ENCODE peak calls at places on chromosomes 12 and 14, in six cellular contexts. One of them, this sample, is unnamed.

GRCh38 chr14:96271421-96271762 is 15.4 kb downstream of the BDKRB1 start:
- DNase-seq in effector memory CD4-positive, alpha-beta T cell: no peak
- DNase-seq in lung: no peak
- DNase-seq in psoas muscle: no peak
- DNase-seq in astrocyte: no peak
- DNase-seq in CD8-positive, alpha-beta memory T cell: no peak
- DNase-seq in this sample: no peak

GRCh38 chr12:95277139-95277538 is 59.5 kb downstream of the VEZT start:
- DNase-seq in psoas muscle: no peak
- DNase-seq in effector memory CD4-positive, alpha-beta T cell: no peak
- DNase-seq in CD8-positive, alpha-beta memory T cell: no peak
- DNase-seq in astrocyte: peak; percentile 87
- DNase-seq in lung: no peak
- DNase-seq in this sample: no peak

GRCh38 chr14:69038449-69039286 is 59.6 kb upstream of the ACTN1 start:
- DNase-seq in lung: no peak
- DNase-seq in CD8-positive, alpha-beta memory T cell: no peak
- DNase-seq in psoas muscle: no peak
- DNase-seq in effector memory CD4-positive, alpha-beta T cell: no peak
- DNase-seq in astrocyte: peak; percentile 89
- DNase-seq in this sample: no peak

GRCh38 chr12:53595212-53595611 is 31.0 kb downstream of the ATF7 start:
- DNase-seq in effector memory CD4-positive, alpha-beta T cell: no peak
- DNase-seq in astrocyte: no peak
- DNase-seq in CD8-positive, alpha-beta memory T cell: no peak
- DNase-seq in lung: no peak
- DNase-seq in psoas muscle: no peak
- DNase-seq in this sample: no peak

GRCh38 chr12:97323154-97323553 is 139.4 kb upstream of the RMST start:
- DNase-seq in effector memory CD4-positive, alpha-beta T cell: no peak
- DNase-seq in astrocyte: no peak
- DNase-seq in lung: no peak
- DNase-seq in psoas muscle: no peak
- DNase-seq in CD8-positive, alpha-beta memory T cell: no peak
- DNase-seq in this sample: no peak

GRCh38 chr14:88477513-88478250 is 77.1 kb downstream of the PTPN21 start:
- DNase-seq in psoas muscle: no peak
- DNase-seq in CD8-positive, alpha-beta memory T cell: no peak
- DNase-seq in effector memory CD4-positive, alpha-beta T cell: no peak
- DNase-seq in astrocyte: no peak
- DNase-seq in lung: no peak
- DNase-seq in this sample: no peak

GRCh38 chr14:69351385-69351784 is 46.7 kb downstream of the ERH start:
- DNase-seq in lung: no peak
- DNase-seq in astrocyte: no peak
- DNase-seq in psoas muscle: no peak
- DNase-seq in CD8-positive, alpha-beta memory T cell: no peak
- DNase-seq in effector memory CD4-positive, alpha-beta T cell: no peak
- DNase-seq in this sample: no peak

GRCh38 chr14:23366163-23366921 is 1.4 kb upstream of the EFS start:
- DNase-seq in effector memory CD4-positive, alpha-beta T cell: no peak
- DNase-seq in CD8-positive, alpha-beta memory T cell: no peak
- DNase-seq in lung: peak; percentile 51
- DNase-seq in psoas muscle: peak; percentile 72
- DNase-seq in astrocyte: peak; percentile 68
- DNase-seq in this sample: peak; percentile 53

GRCh38 chr14:104105071-104105821 is 19.7 kb downstream of the ASPG start:
- DNase-seq in astrocyte: no peak
- DNase-seq in psoas muscle: peak; percentile 7
- DNase-seq in effector memory CD4-positive, alpha-beta T cell: no peak
- DNase-seq in CD8-positive, alpha-beta memory T cell: no peak
- DNase-seq in lung: no peak
- DNase-seq in this sample: peak; percentile 41

GRCh38 chr14:67940894-67941455 is 121.4 kb downstream of the RAD51B start:
- DNase-seq in astrocyte: peak; percentile 94
- DNase-seq in CD8-positive, alpha-beta memory T cell: no peak
- DNase-seq in lung: no peak
- DNase-seq in psoas muscle: no peak
- DNase-seq in effector memory CD4-positive, alpha-beta T cell: no peak
- DNase-seq in this sample: no peak

GRCh38 chr12:57766464-57767311 is at the start of gene CYP27B1:
- DNase-seq in effector memory CD4-positive, alpha-beta T cell: no peak
- DNase-seq in psoas muscle: no peak
- DNase-seq in lung: no peak
- DNase-seq in astrocyte: no peak
- DNase-seq in CD8-positive, alpha-beta memory T cell: no peak
- DNase-seq in this sample: no peak

GRCh38 chr14:96167224-96168148 is 37.2 kb upstream of the BDKRB2 start:
- DNase-seq in astrocyte: peak; percentile 71
- DNase-seq in psoas muscle: no peak
- DNase-seq in CD8-positive, alpha-beta memory T cell: no peak
- DNase-seq in lung: no peak
- DNase-seq in effector memory CD4-positive, alpha-beta T cell: no peak
- DNase-seq in this sample: peak; percentile 41

GRCh38 chr14:101405931-101406330 is 155.4 kb upstream of the DIO3 start:
- DNase-seq in lung: no peak
- DNase-seq in psoas muscle: no peak
- DNase-seq in astrocyte: no peak
- DNase-seq in effector memory CD4-positive, alpha-beta T cell: no peak
- DNase-seq in CD8-positive, alpha-beta memory T cell: no peak
- DNase-seq in this sample: no peak

GRCh38 chr12:32820376-32820931 is 64.8 kb upstream of the YARS2 start:
- DNase-seq in astrocyte: no peak
- DNase-seq in lung: no peak
- DNase-seq in CD8-positive, alpha-beta memory T cell: no peak
- DNase-seq in effector memory CD4-positive, alpha-beta T cell: no peak
- DNase-seq in psoas muscle: no peak
- DNase-seq in this sample: no peak

GRCh38 chr12:14691560-14691959 is 4.8 kb downstream of the GUCY2C start:
- DNase-seq in psoas muscle: peak; percentile 34
- DNase-seq in CD8-positive, alpha-beta memory T cell: no peak
- DNase-seq in lung: peak; percentile 67
- DNase-seq in effector memory CD4-positive, alpha-beta T cell: no peak
- DNase-seq in astrocyte: no peak
- DNase-seq in this sample: peak; percentile 44

GRCh38 chr14:72565200-72565599 is 328.7 kb downstream of the DPF3 start:
- DNase-seq in astrocyte: no peak
- DNase-seq in CD8-positive, alpha-beta memory T cell: no peak
- DNase-seq in lung: no peak
- DNase-seq in psoas muscle: peak; percentile 51
- DNase-seq in effector memory CD4-positive, alpha-beta T cell: no peak
- DNase-seq in this sample: no peak

GRCh38 chr12:25677180-25677937 is 124.3 kb upstream of the LMNTD1 start:
- DNase-seq in CD8-positive, alpha-beta memory T cell: no peak
- DNase-seq in astrocyte: no peak
- DNase-seq in effector memory CD4-positive, alpha-beta T cell: no peak
- DNase-seq in lung: no peak
- DNase-seq in psoas muscle: no peak
- DNase-seq in this sample: no peak

GRCh38 chr14:69535230-69535848 is 39.3 kb downstream of the CCDC177 start:
- DNase-seq in CD8-positive, alpha-beta memory T cell: no peak
- DNase-seq in effector memory CD4-positive, alpha-beta T cell: no peak
- DNase-seq in lung: peak; percentile 41
- DNase-seq in astrocyte: peak; percentile 35
- DNase-seq in psoas muscle: peak; percentile 30
- DNase-seq in this sample: peak; percentile 45

GRCh38 chr14:91234791-91235114 is 9.8 kb downstream of the GPR68 start:
- DNase-seq in lung: no peak
- DNase-seq in CD8-positive, alpha-beta memory T cell: no peak
- DNase-seq in effector memory CD4-positive, alpha-beta T cell: no peak
- DNase-seq in psoas muscle: no peak
- DNase-seq in astrocyte: no peak
- DNase-seq in this sample: no peak

GRCh38 chr12:112528521-112528920 is 109.8 kb downstream of the PTPN11 start:
- DNase-seq in astrocyte: no peak
- DNase-seq in lung: no peak
- DNase-seq in CD8-positive, alpha-beta memory T cell: no peak
- DNase-seq in psoas muscle: no peak
- DNase-seq in effector memory CD4-positive, alpha-beta T cell: no peak
- DNase-seq in this sample: no peak

GRCh38 chr12:105257321-105257728 is 21.4 kb upstream of the APPL2 start:
- DNase-seq in lung: no peak
- DNase-seq in psoas muscle: no peak
- DNase-seq in astrocyte: peak; percentile 96
- DNase-seq in CD8-positive, alpha-beta memory T cell: no peak
- DNase-seq in effector memory CD4-positive, alpha-beta T cell: no peak
- DNase-seq in this sample: no peak

GRCh38 chr12:2783936-2784600 is 10.7 kb upstream of the FKBP4 start:
- DNase-seq in astrocyte: no peak
- DNase-seq in lung: peak; percentile 79
- DNase-seq in CD8-positive, alpha-beta memory T cell: peak; percentile 30
- DNase-seq in effector memory CD4-positive, alpha-beta T cell: peak; percentile 27
- DNase-seq in psoas muscle: peak; percentile 56
- DNase-seq in this sample: peak; percentile 73

GRCh38 chr12:4114986-4115385 is 158.6 kb upstream of the CCND2 start:
- DNase-seq in CD8-positive, alpha-beta memory T cell: peak; percentile 25
- DNase-seq in astrocyte: no peak
- DNase-seq in psoas muscle: no peak
- DNase-seq in effector memory CD4-positive, alpha-beta T cell: peak; percentile 13
- DNase-seq in lung: no peak
- DNase-seq in this sample: peak; percentile 20

GRCh38 chr12:52787324-52787996 is 8.5 kb downstream of the KRT3 start:
- DNase-seq in psoas muscle: no peak
- DNase-seq in lung: no peak
- DNase-seq in astrocyte: no peak
- DNase-seq in effector memory CD4-positive, alpha-beta T cell: no peak
- DNase-seq in CD8-positive, alpha-beta memory T cell: no peak
- DNase-seq in this sample: no peak

GRCh38 chr12:117498256-117498655 is 136.8 kb upstream of the NOS1 start:
- DNase-seq in psoas muscle: no peak
- DNase-seq in CD8-positive, alpha-beta memory T cell: no peak
- DNase-seq in astrocyte: no peak
- DNase-seq in effector memory CD4-positive, alpha-beta T cell: no peak
- DNase-seq in lung: no peak
- DNase-seq in this sample: no peak

GRCh38 chr14:85590784-85591183 is 60.8 kb downstream of the FLRT2 start:
- DNase-seq in effector memory CD4-positive, alpha-beta T cell: no peak
- DNase-seq in lung: no peak
- DNase-seq in astrocyte: peak; percentile 76
- DNase-seq in psoas muscle: no peak
- DNase-seq in CD8-positive, alpha-beta memory T cell: no peak
- DNase-seq in this sample: no peak

DNA sequence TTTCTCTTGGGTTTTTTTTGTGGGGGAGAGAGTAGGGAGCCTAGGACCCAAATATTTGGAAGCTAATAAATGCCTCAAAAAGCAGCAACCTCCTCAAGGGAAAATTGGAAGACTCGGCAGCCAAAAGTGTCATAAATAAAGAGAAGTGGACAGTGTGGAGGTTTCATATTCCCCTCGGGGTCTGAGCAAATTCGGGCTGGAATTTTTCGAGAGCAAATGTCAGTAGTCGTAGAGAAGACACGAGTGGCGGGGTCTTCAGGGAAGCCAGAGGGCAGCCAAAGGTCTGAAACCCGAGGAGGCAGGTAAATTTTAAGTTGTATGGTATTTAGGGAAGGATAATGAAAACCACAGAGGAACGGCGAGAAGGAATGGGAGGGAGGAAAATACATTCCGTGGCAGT is 13.1 kb downstream of the BCL11B start:
- DNase-seq in effector memory CD4-positive, alpha-beta T cell: no peak
- DNase-seq in lung: no peak
- DNase-seq in CD8-positive, alpha-beta memory T cell: no peak
- DNase-seq in astrocyte: no peak
- DNase-seq in psoas muscle: no peak
- DNase-seq in this sample: no peak
- H3K4me1 ChIP-seq in effector memory CD4-positive, alpha-beta T cell: peaks cover 91% of the 10 kb centered on the region
- H3K4me1 ChIP-seq in lung: no peaks in the 10 kb centered on the region
- H3K4me1 ChIP-seq in CD8-positive, alpha-beta memory T cell: peaks cover 94% of the 10 kb centered on the region
- H3K4me1 ChIP-seq in astrocyte: no peaks in the 10 kb centered on the region
- H3K4me1 ChIP-seq in psoas muscle: no peaks in the 10 kb centered on the region
- H3K4me1 ChIP-seq in this sample: no peaks in the 10 kb centered on the region

DNA sequence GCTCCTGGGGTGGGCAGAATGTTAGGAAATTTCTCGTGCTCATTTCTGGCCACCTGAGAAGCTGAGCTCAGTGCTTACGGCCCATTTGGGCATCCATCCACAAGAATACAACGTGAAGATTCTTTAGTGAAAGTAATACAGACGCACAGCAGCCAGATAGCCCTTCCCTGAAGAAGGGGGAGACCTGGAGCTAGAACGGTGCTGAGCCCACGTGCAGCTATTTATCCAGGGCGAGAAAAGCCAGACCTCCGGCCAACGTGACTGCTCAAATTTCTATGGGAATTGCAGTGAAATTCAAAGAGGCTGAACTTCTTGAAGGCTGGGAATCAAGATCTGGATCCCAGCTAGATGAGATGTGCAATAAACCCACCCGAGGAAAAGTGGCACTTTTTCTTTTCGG is 20.7 kb downstream of the NID2 start:
- DNase-seq in effector memory CD4-positive, alpha-beta T cell: no peak
- DNase-seq in astrocyte: no peak
- DNase-seq in lung: no peak
- DNase-seq in CD8-positive, alpha-beta memory T cell: no peak
- DNase-seq in psoas muscle: no peak
- DNase-seq in this sample: no peak
- H3K27ac ChIP-seq in effector memory CD4-positive, alpha-beta T cell: no peak overlapping the region
- H3K27ac ChIP-seq in astrocyte: no peak overlapping the region
- H3K27ac ChIP-seq in lung: peak overlapping the region; percentile 54
- H3K27ac ChIP-seq in CD8-positive, alpha-beta memory T cell: no peak overlapping the region
- H3K27ac ChIP-seq in psoas muscle: no peak overlapping the region
- H3K27ac ChIP-seq in this sample: no peak overlapping the region

DNA sequence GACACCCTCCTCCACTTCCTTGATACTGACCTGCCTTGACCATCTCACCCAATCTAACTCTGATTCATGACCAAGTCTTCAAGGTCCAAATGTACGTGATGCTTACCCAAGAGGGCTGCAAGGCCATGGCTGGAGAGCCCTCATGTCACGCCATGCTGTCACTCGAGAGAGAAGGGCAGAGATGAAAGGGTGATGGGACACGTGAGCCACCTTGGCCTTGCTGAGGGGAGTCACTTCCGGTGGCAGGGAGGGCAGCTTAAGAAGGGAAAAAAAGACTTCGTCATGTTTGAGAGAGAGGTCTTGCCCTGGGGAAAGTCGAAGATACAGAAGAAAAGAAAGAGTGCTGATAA is 3.2 kb upstream of the SCARB1 start:
- DNase-seq in lung: no peak
- DNase-seq in CD8-positive, alpha-beta memory T cell: no peak
- DNase-seq in astrocyte: no peak
- DNase-seq in effector memory CD4-positive, alpha-beta T cell: no peak
- DNase-seq in psoas muscle: no peak
- DNase-seq in this sample: no peak
- H3K4me1 ChIP-seq in lung: no peaks in the 10 kb centered on the region
- H3K4me1 ChIP-seq in CD8-positive, alpha-beta memory T cell: no peaks in the 10 kb centered on the region
- H3K4me1 ChIP-seq in astrocyte: peaks cover 21% of the 10 kb centered on the region
- H3K4me1 ChIP-seq in effector memory CD4-positive, alpha-beta T cell: peaks cover 5% of the 10 kb centered on the region
- H3K4me1 ChIP-seq in psoas muscle: no peaks in the 10 kb centered on the region
- H3K4me1 ChIP-seq in this sample: peaks cover 8% of the 10 kb centered on the region

DNA sequence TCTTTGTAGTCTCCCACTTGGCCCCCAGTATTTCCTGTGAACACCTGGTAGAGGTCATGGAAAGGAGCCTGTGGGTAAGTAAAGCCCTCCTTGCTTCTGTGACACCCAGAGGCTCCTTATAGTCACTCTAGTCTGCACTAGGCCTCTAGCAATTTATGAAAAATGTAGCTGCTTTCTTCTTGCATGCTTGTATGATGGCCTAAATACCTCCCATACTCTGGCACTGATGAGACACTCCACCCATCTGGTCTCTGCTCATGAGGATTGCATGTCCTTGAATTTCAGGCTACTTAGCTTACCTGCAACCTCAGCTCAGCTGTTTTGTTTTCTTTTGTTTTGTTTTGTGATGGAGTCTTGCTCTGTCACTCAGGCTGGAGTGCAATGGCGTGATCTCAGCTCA is 4.6 kb upstream of the A2ML1 start:
- DNase-seq in astrocyte: peak; percentile 13
- DNase-seq in CD8-positive, alpha-beta memory T cell: no peak
- DNase-seq in psoas muscle: no peak
- DNase-seq in lung: no peak
- DNase-seq in effector memory CD4-positive, alpha-beta T cell: no peak
- DNase-seq in this sample: no peak
- H3K27ac ChIP-seq in astrocyte: no peak overlapping the region
- H3K27ac ChIP-seq in CD8-positive, alpha-beta memory T cell: no peak overlapping the region
- H3K27ac ChIP-seq in psoas muscle: no peak overlapping the region
- H3K27ac ChIP-seq in lung: no peak overlapping the region
- H3K27ac ChIP-seq in effector memory CD4-positive, alpha-beta T cell: no peak overlapping the region
- H3K27ac ChIP-seq in this sample: no peak overlapping the region